ENCODE peak calls at places on chromosomes 4 and X, in seven cellular contexts. L is activated CD8-positive, alpha-beta memory T cell treated with anti-CD3 and anti-CD28 coated beads for 4 hours; P is occipital lobe; X is thyroid gland; A is T-helper 2 cell; C is stimulated activated naive CD4-positive, alpha-beta T cell; G is GM10248. I is an unnamed sample.

GRCh38 chr4:11427201-11427996 is 1.3 kb downstream of the HS3ST1 start:
- DNase-seq in G (no peak), L (no peak), P (peak; percentile 34), C (no peak), A (no peak), X (no peak), I (no peak)

GRCh38 chrX:9320940-9321339 is 143.9 kb upstream of the TBL1X start:
- DNase-seq in C (no peak), X (no peak), P (no peak), L (no peak), A (no peak), G (no peak), I (no peak)

GRCh38 chr4:2570551-2571222 is 34.2 kb downstream of the FAM193A start:
- DNase-seq in G (peak; percentile 82), L (peak; percentile 42), P (no peak), C (peak; percentile 13), A (no peak), X (no peak), I (no peak)

GRCh38 chr4:15636818-15637217 is 18.3 kb downstream of the FBXL5 start:
- DNase-seq in P (no peak), A (no peak), X (no peak), C (no peak), L (no peak), G (no peak), I (no peak)

GRCh38 chrX:149074429-149074828 is 430.7 kb downstream of the IDS start:
- DNase-seq in C (no peak), P (no peak), L (no peak), A (no peak), X (no peak), G (peak; percentile 4), I (no peak)

GRCh38 chr4:78310056-78310731 is 241.4 kb upstream of the ANXA3 start:
- DNase-seq in P (no peak), X (no peak), A (no peak), L (no peak), C (no peak), G (no peak), I (no peak)

GRCh38 chr4:167713756-167714155 is 378.6 kb upstream of the ANXA10 start:
- DNase-seq in A (no peak), G (no peak), P (no peak), L (no peak), X (no peak), C (no peak), I (no peak)

GRCh38 chr4:119615068-119615744 is 13.4 kb downstream of the PDE5A start:
- DNase-seq in G (no peak), P (no peak), X (peak; percentile 70), L (no peak), C (no peak), A (no peak), I (no peak)

GRCh38 chrX:136710324-136710951 is 62.5 kb downstream of the CD40LG start:
- DNase-seq in P (no peak), A (no peak), G (peak; percentile 14), X (no peak), L (no peak), C (no peak), I (no peak)

GRCh38 chr4:46196086-46196485 is 72.2 kb upstream of the GABRG1 start:
- DNase-seq in P (no peak), X (no peak), G (no peak), L (no peak), C (no peak), A (no peak), I (no peak)

GRCh38 chr4:1370321-1371124 is 23.5 kb downstream of the UVSSA start:
- DNase-seq in A (no peak), P (no peak), C (no peak), X (no peak), G (no peak), L (no peak), I (no peak)

GRCh38 chr4:105126311-105127153 is 20.1 kb upstream of the TET2 start:
- DNase-seq in A (no peak), X (no peak), G (no peak), P (no peak), L (no peak), C (no peak), I (no peak)

GRCh38 chrX:78019586-78020483 is 50.4 kb upstream of the PGAM4 start:
- DNase-seq in P (no peak), X (no peak), A (no peak), G (no peak), C (no peak), L (no peak), I (no peak)

GRCh38 chr4:150501983-150502382 is 80.0 kb upstream of the MAB21L2 start:
- DNase-seq in G (no peak), C (no peak), X (no peak), A (no peak), P (no peak), L (no peak), I (no peak)

GRCh38 chr4:182236186-182236585 is 7.0 kb upstream of the TENM3 start:
- DNase-seq in G (no peak), P (no peak), L (no peak), C (no peak), A (no peak), X (no peak), I (no peak)

GRCh38 chrX:104189862-104190261 is 23.6 kb downstream of the FAM199X start:
- DNase-seq in X (no peak), G (no peak), A (no peak), C (no peak), L (no peak), P (no peak), I (no peak)